ENCODE peak calls at places on chromosomes 5 and 9, in four cellular contexts. One of them, this sample, is unnamed. For H3K4me1, the result is how much of the 10 kb centered on the place peaks cover.

GRCh38 chr5:136057401-136057951 is 28.7 kb downstream of the TGFBI start:
- DNase-seq in endothelial cell of umbilical vein: no peak
- DNase-seq in A549: no peak
- DNase-seq in HCT116: no peak
- DNase-seq in this sample: no peak

GRCh38 chr9:70601000-70601929 is 186.8 kb upstream of the KLF9 start:
- DNase-seq in endothelial cell of umbilical vein: peak
- DNase-seq in A549: no peak
- DNase-seq in HCT116: no peak
- DNase-seq in this sample: peak

GRCh38 chr5:142740903-142741302 is 29.3 kb upstream of the ARHGAP26 start:
- DNase-seq in endothelial cell of umbilical vein: no peak
- DNase-seq in A549: no peak
- DNase-seq in HCT116: no peak
- DNase-seq in this sample: peak

GRCh38 chr5:76622973-76623596 is at the start of gene F2RL2:
- DNase-seq in endothelial cell of umbilical vein: peak
- DNase-seq in A549: peak
- DNase-seq in HCT116: no peak
- DNase-seq in this sample: no peak

GRCh38 chr5:68454766-68455165 is 239.2 kb downstream of the PIK3R1 start:
- DNase-seq in endothelial cell of umbilical vein: no peak
- DNase-seq in A549: no peak
- DNase-seq in HCT116: no peak
- DNase-seq in this sample: no peak

GRCh38 chr9:134700636-134701350 is 59.2 kb downstream of the COL5A1 start:
- DNase-seq in endothelial cell of umbilical vein: no peak
- DNase-seq in A549: no peak
- DNase-seq in HCT116: no peak
- DNase-seq in this sample: no peak

GRCh38 chr5:67319935-67320725 is 123.5 kb upstream of the CD180 start:
- DNase-seq in endothelial cell of umbilical vein: no peak
- DNase-seq in A549: no peak
- DNase-seq in HCT116: no peak
- DNase-seq in this sample: no peak

GRCh38 chr5:77333451-77334123 is 123.1 kb downstream of the PDE8B start:
- DNase-seq in endothelial cell of umbilical vein: no peak
- DNase-seq in A549: no peak
- DNase-seq in HCT116: no peak
- DNase-seq in this sample: no peak

GRCh38 chr5:36877667-36878420 is 1.3 kb downstream of the NIPBL start:
- DNase-seq in endothelial cell of umbilical vein: peak
- DNase-seq in A549: peak
- DNase-seq in HCT116: peak
- DNase-seq in this sample: no peak

GRCh38 chr5:96146675-96147074 is 185.0 kb upstream of the ELL2 start:
- DNase-seq in endothelial cell of umbilical vein: peak
- DNase-seq in A549: no peak
- DNase-seq in HCT116: peak
- DNase-seq in this sample: peak

GRCh38 chr5:141848771-141849370 is 29.3 kb downstream of the PCDH1 start:
- DNase-seq in endothelial cell of umbilical vein: peak
- DNase-seq in A549: peak
- DNase-seq in HCT116: no peak
- DNase-seq in this sample: no peak

GRCh38 chr5:1316941-1317340 is 22.1 kb upstream of the TERT start:
- DNase-seq in endothelial cell of umbilical vein: no peak
- DNase-seq in A549: no peak
- DNase-seq in HCT116: no peak
- DNase-seq in this sample: no peak

GRCh38 chr9:71725590-71726338 is 42.5 kb downstream of the CEMIP2 start:
- DNase-seq in endothelial cell of umbilical vein: peak
- DNase-seq in A549: peak
- DNase-seq in HCT116: peak
- DNase-seq in this sample: no peak

GRCh38 chr5:157217289-157218024 is 36.8 kb downstream of the ITK start:
- DNase-seq in endothelial cell of umbilical vein: no peak
- DNase-seq in A549: no peak
- DNase-seq in HCT116: no peak
- DNase-seq in this sample: no peak

GRCh38 chr5:78586251-78586650 is 62.3 kb downstream of the LHFPL2 start:
- DNase-seq in endothelial cell of umbilical vein: peak
- DNase-seq in A549: no peak
- DNase-seq in HCT116: no peak
- DNase-seq in this sample: peak

GRCh38 chr5:169701910-169702451 is 64.9 kb downstream of the DOCK2 start:
- DNase-seq in endothelial cell of umbilical vein: peak
- DNase-seq in A549: no peak
- DNase-seq in HCT116: no peak
- DNase-seq in this sample: no peak

GRCh38 chr5:108548684-108549596 is 167.0 kb upstream of the FBXL17 start:
- DNase-seq in endothelial cell of umbilical vein: no peak
- DNase-seq in A549: no peak
- DNase-seq in HCT116: no peak
- DNase-seq in this sample: no peak

GRCh38 chr5:143063175-143063970 is 293.2 kb downstream of the ARHGAP26 start:
- DNase-seq in endothelial cell of umbilical vein: no peak
- DNase-seq in A549: no peak
- DNase-seq in HCT116: no peak
- DNase-seq in this sample: peak

GRCh38 chr9:136858844-136859757 is 7.0 kb downstream of the MAMDC4 start:
- DNase-seq in endothelial cell of umbilical vein: no peak
- DNase-seq in A549: no peak
- DNase-seq in HCT116: no peak
- DNase-seq in this sample: no peak

GRCh38 chr5:72209515-72210115 is 102.3 kb downstream of the MAP1B start:
- DNase-seq in endothelial cell of umbilical vein: peak
- DNase-seq in A549: no peak
- DNase-seq in HCT116: no peak
- DNase-seq in this sample: no peak

GRCh38 chr5:142191776-142192175 is 83.2 kb downstream of the NDFIP1 start:
- DNase-seq in endothelial cell of umbilical vein: no peak
- DNase-seq in A549: no peak
- DNase-seq in HCT116: no peak
- DNase-seq in this sample: no peak

GRCh38 chr5:76337949-76338589 is 65.0 kb upstream of the IQGAP2 start:
- DNase-seq in endothelial cell of umbilical vein: peak
- DNase-seq in A549: peak
- DNase-seq in HCT116: peak
- DNase-seq in this sample: no peak

GRCh38 chr5:174612686-174613085 is 111.7 kb upstream of the MSX2 start:
- DNase-seq in endothelial cell of umbilical vein: no peak
- DNase-seq in A549: peak
- DNase-seq in HCT116: no peak
- DNase-seq in this sample: no peak

GRCh38 chr5:1793301-1793740 is 6.3 kb downstream of the MRPL36 start:
- DNase-seq in endothelial cell of umbilical vein: peak
- DNase-seq in A549: no peak
- DNase-seq in HCT116: no peak
- DNase-seq in this sample: no peak

GRCh38 chr5:1594336-1595106 is 70.8 kb upstream of the LPCAT1 start:
- DNase-seq in endothelial cell of umbilical vein: peak
- DNase-seq in A549: peak
- DNase-seq in HCT116: peak
- DNase-seq in this sample: peak

GRCh38 chr5:57033103-57033502 is 81.2 kb upstream of the MIER3 start:
- DNase-seq in endothelial cell of umbilical vein: no peak
- DNase-seq in A549: peak
- DNase-seq in HCT116: peak
- DNase-seq in this sample: no peak

GRCh38 chr9:20649381-20649780 is 27.1 kb upstream of the MLLT3 start:
- DNase-seq in endothelial cell of umbilical vein: peak
- DNase-seq in A549: no peak
- DNase-seq in HCT116: no peak
- DNase-seq in this sample: no peak

GRCh38 chr5:174335682-174336364 is 290.3 kb downstream of the NSG2 start:
- DNase-seq in endothelial cell of umbilical vein: no peak
- DNase-seq in A549: no peak
- DNase-seq in HCT116: no peak
- DNase-seq in this sample: no peak

GRCh38 chr9:135973276-135974219 is 12.4 kb upstream of the UBAC1 start:
- DNase-seq in endothelial cell of umbilical vein: no peak
- DNase-seq in A549: no peak
- DNase-seq in HCT116: no peak
- DNase-seq in this sample: no peak

GRCh38 chr9:27094640-27095039 is 14.4 kb upstream of the TEK start:
- DNase-seq in endothelial cell of umbilical vein: peak
- DNase-seq in A549: no peak
- DNase-seq in HCT116: no peak
- DNase-seq in this sample: no peak

GRCh38 chr9:126832440-126832839 is 27.6 kb downstream of the ZBTB43 start:
- DNase-seq in endothelial cell of umbilical vein: no peak
- DNase-seq in A549: no peak
- DNase-seq in HCT116: no peak
- DNase-seq in this sample: no peak

GRCh38 chr5:73655521-73656160 is 29.6 kb downstream of the ARHGEF28 start:
- DNase-seq in endothelial cell of umbilical vein: no peak
- DNase-seq in A549: no peak
- DNase-seq in HCT116: no peak
- DNase-seq in this sample: no peak
- H3K4me3 ChIP-seq in endothelial cell of umbilical vein: no peak
- H3K4me3 ChIP-seq in A549: no peak
- H3K4me3 ChIP-seq in HCT116: no peak
- H3K4me3 ChIP-seq in this sample: no peak

GRCh38 chr9:6551126-6551525 is 94.4 kb downstream of the GLDC start:
- DNase-seq in endothelial cell of umbilical vein: peak
- DNase-seq in A549: no peak
- DNase-seq in HCT116: no peak
- DNase-seq in this sample: no peak
- TF ChIP-seq POLR2A in endothelial cell of umbilical vein: no peak
- TF ChIP-seq POLR2A in A549: no peak
- TF ChIP-seq POLR2A in HCT116: no peak
- TF ChIP-seq POLR2A in this sample: no peak

GRCh38 chr9:113613815-113614413 is 150.4 kb downstream of the RGS3 start:
- DNase-seq in endothelial cell of umbilical vein: no peak
- DNase-seq in A549: no peak
- DNase-seq in HCT116: no peak
- DNase-seq in this sample: no peak

GRCh38 chr9:113614843-113615648 is 151.5 kb downstream of the RGS3 start:
- DNase-seq in endothelial cell of umbilical vein: no peak
- DNase-seq in A549: no peak
- DNase-seq in HCT116: no peak
- DNase-seq in this sample: no peak

GRCh38 chr9:113611461-113612215 is 148.1 kb downstream of the RGS3 start:
- DNase-seq in endothelial cell of umbilical vein: no peak
- DNase-seq in A549: no peak
- DNase-seq in HCT116: no peak
- DNase-seq in this sample: no peak

GRCh38 chr9:113612216-113612747 is 148.8 kb downstream of the RGS3 start:
- DNase-seq in endothelial cell of umbilical vein: no peak
- DNase-seq in A549: no peak
- DNase-seq in HCT116: no peak
- DNase-seq in this sample: no peak

DNA sequence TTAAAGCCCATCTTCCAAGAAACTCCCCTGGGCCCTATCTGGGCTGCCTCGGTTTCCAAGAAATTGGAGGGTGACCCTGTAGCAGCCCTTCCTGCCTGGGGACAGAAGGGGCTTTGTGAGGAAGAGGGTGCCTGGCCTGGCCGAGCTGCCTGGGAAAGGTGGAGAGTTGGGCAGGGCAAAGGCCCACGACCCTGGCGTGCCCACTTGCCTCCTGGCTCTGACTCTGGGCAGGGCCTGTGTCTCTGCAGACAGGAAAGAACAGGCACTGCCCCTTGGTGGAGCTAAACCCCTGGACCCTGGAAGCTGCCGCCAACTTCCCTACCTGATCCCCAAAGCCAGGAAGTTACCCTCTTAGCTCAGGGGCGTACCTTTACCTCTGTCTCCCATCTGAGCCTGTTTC is 149.3 kb downstream of the RGS3 start:
- DNase-seq in endothelial cell of umbilical vein: no peak
- DNase-seq in A549: no peak
- DNase-seq in HCT116: no peak
- DNase-seq in this sample: no peak
- H3K4me1 ChIP-seq in endothelial cell of umbilical vein: under half
- H3K4me1 ChIP-seq in A549: under half
- H3K4me1 ChIP-seq in HCT116: under half
- H3K4me1 ChIP-seq in this sample: under half

DNA sequence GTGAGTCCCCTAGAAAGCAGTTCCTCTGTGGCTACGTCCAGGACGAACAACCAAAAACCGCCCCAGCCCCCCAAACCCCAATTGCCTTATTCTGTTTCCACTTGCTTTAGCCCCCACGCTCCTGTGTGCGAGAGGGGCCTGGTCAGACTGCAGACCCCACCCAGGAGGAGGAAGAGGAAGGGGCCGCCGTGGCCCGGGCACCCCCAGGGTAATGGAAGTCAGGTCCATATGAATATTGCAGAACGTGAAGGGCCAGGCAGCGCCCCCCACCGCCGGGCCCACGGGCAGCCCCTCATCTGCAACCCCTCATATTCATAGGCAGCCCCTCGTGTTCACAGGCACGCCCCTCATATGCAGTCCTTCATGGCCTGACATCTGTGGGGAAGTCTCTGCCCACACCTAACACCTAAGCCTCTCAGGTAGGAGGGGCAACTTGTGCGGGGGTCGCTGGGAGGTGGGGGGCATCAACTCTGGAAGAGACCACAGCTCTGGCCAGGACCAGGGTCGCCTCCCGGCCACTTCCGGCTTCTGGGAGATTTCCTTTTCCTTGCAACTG is 37.7 kb upstream of the PLEKHG4B start:
- DNase-seq in endothelial cell of umbilical vein: no peak
- DNase-seq in A549: no peak
- DNase-seq in HCT116: no peak
- DNase-seq in this sample: no peak
- H3K4me3 ChIP-seq in endothelial cell of umbilical vein: no peak
- H3K4me3 ChIP-seq in A549: peak
- H3K4me3 ChIP-seq in HCT116: peak
- H3K4me3 ChIP-seq in this sample: no peak

GRCh38 chr9:95494022-95494415 is 22.8 kb downstream of the PTCH1 start:
- DNase-seq in endothelial cell of umbilical vein: no peak
- DNase-seq in A549: no peak
- DNase-seq in HCT116: no peak
- DNase-seq in this sample: no peak
- TF ChIP-seq POLR2A in endothelial cell of umbilical vein: no peak
- TF ChIP-seq POLR2A in A549: no peak
- TF ChIP-seq POLR2A in HCT116: no peak
- TF ChIP-seq POLR2A in this sample: no peak